ENCODE peak calls at places on chromosomes 4 and X, in five cellular contexts. G is mammary epithelial cell, E is tibial artery, D is Caco-2, N is colonic mucosa. L is an unnamed sample.

GRCh38 chr4:113960684-113961321 is 18.6 kb downstream of the ARSJ start:
- DNase-seq in N (no peak), E (no peak), D (peak; percentile 22), G (no peak), L (no peak)

GRCh38 chr4:38308728-38309315 is 348.6 kb downstream of the PTTG2 start:
- DNase-seq in E (no peak), N (no peak), D (no peak), G (peak; percentile 69), L (no peak)

GRCh38 chr4:39873823-39874222 is 103.9 kb downstream of the PDS5A start:
- DNase-seq in G (no peak), E (no peak), N (no peak), D (no peak), L (peak; percentile 15)

GRCh38 chr4:120948382-120948781 is 25.9 kb upstream of the PRDM5 start:
- DNase-seq in D (peak; percentile 55), G (peak; percentile 48), E (no peak), N (peak; percentile 23), L (no peak)

GRCh38 chrX:118884552-118885138 is 61.0 kb downstream of the ZCCHC12 start:
- DNase-seq in E (no peak), D (no peak), G (no peak), N (peak; percentile 38), L (no peak)

GRCh38 chr4:137819964-137820383 is 287.7 kb upstream of the PCDH18 start:
- DNase-seq in N (no peak), G (peak; percentile 57), D (peak; percentile 58), E (no peak), L (peak; percentile 61)

GRCh38 chrX:130805906-130806305 is 97.1 kb downstream of the ENOX2 start:
- DNase-seq in E (no peak), D (no peak), G (peak; percentile 38), N (no peak), L (no peak)

GRCh38 chr4:121796283-121796682 is 4.8 kb upstream of the EXOSC9 start:
- DNase-seq in D (no peak), E (no peak), N (no peak), G (no peak), L (no peak)

GRCh38 chrX:153934473-153935325 is at the start of gene NAA10:
- DNase-seq in G (peak; percentile 62), D (peak; percentile 81), E (peak; percentile 84), N (peak; percentile 69), L (peak; percentile 84)

GRCh38 chr4:121307441-121308327 is 73.1 kb downstream of the QRFPR start:
- DNase-seq in E (no peak), G (peak; percentile 63), N (peak; percentile 55), D (peak; percentile 62), L (peak; percentile 81)

GRCh38 chrX:45191820-45192409 is 8.8 kb downstream of the DIPK2B start:
- DNase-seq in E (no peak), G (no peak), N (no peak), D (no peak), L (no peak)

DNA sequence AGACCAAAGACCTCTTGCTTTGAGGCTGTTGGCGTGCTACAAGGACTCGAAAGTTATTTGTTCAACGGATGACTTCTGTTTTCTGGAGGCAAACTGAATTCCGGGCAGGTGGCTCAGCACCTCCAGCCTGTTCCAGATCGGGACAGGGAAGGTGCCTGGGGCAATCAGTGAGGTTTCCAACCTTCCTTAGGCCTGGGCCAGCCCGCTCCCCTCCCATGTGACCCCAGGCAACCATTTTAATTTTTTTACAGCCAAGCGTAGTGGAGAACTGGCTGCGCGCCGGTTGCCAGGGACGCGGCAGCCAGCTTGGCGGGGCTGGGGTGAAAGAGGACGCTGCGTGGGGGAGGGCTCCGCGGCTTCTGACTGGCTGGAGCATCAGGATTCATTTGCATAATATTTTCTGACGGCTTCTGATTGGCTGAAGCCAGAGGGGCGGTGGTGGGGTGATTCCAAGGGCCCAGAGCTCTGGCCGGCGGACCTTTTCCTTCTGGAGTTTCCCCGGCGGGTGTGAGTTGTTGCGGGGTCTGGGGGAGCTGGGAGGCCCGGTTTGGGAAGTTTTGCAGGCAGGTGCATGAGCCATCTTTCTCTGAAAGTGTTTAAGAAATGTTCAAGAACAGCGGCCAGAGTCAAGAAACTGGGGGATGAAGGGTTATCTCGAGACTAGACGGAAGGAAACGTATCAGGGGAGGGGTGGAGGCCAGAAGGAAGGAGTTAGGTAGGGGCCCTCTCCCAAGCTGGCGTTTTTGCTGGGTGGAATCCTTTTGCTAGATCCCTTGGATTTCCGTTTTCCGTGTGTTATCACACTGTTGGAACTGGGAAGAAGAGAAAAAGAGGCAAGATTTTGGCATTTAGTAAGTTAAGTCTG is at the start of gene MID1IP1:
- DNase-seq in N (peak; percentile 92), D (peak; percentile 89), G (peak; percentile 90), E (peak; percentile 95), L (no peak)
- H3K4me3 ChIP-seq in N (peak within 1 kb of the TSS; percentile 55), D (peak within 1 kb of the TSS; percentile 51), G (peak within 1 kb of the TSS; percentile 66), E (peak within 1 kb of the TSS; percentile 51), L (no peak within 1 kb of the TSS)

GRCh38 chrX:17654116-17654515 is 83.2 kb upstream of the SCML1 start:
- DNase-seq in D (no peak), G (no peak), N (no peak), E (no peak), L (peak; percentile 11)

GRCh38 chrX:17655232-17656034 is 81.9 kb upstream of the SCML1 start:
- DNase-seq in N (no peak), E (no peak), D (no peak), G (peak; percentile 21), L (no peak)

GRCh38 chrX:17656556-17656955 is 80.7 kb upstream of the SCML1 start:
- DNase-seq in N (no peak), G (no peak), E (no peak), D (no peak), L (no peak)

GRCh38 chrX:17656035-17656418 is 81.3 kb upstream of the SCML1 start:
- DNase-seq in N (no peak), G (no peak), E (no peak), D (no peak), L (no peak)
- H3K4me3 ChIP-seq in N (no peak overlapping the region), G (peak overlapping the region; percentile 26), E (peak overlapping the region; percentile 43), D (no peak overlapping the region), L (no peak overlapping the region)

DNA sequence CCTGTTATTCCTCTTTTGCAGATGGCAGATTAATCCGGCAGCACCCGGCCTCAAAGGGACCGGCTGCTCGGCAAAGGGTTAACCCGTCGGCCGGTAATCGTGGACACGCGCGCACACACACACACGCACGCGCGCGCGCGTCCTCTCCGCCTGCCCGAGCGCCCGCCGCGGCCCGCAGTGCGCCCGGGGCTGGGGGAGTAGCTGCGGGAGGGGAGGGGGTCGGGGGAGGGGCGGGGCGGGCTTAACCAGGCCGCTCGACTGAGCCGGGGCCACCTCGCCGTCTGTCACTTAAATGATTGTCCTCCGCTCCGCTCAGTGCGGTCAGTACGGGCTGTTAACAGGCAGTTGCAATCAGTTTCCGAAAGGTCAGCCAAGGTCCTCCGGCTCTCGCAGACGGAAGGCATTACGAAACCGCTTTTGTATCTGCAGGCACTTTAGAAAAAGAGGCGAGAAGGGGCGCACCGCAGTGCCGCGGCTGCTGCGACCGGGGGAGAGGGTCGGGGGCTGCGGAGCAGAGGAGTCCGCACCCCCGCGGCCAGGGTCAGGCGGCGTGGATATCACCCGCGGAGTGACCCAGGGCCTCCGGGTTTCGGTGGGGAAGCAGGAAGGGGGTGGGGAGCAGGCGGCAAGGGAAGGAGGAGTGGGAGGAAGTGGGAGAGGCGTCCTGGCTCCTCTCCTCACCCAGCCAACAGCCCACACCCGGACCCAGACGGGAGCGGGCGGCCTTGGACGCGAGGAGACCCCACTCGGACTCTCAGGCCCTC is 57.3 kb upstream of the BCOR start:
- DNase-seq in D (peak; percentile 71), E (peak; percentile 87), N (peak; percentile 61), G (no peak), L (peak; percentile 64)
- H3K4me3 ChIP-seq in D (peak overlapping the region; percentile 41), E (peak overlapping the region; percentile 53), N (peak overlapping the region; percentile 36), G (peak overlapping the region; percentile 16), L (peak overlapping the region; percentile 55)

DNA sequence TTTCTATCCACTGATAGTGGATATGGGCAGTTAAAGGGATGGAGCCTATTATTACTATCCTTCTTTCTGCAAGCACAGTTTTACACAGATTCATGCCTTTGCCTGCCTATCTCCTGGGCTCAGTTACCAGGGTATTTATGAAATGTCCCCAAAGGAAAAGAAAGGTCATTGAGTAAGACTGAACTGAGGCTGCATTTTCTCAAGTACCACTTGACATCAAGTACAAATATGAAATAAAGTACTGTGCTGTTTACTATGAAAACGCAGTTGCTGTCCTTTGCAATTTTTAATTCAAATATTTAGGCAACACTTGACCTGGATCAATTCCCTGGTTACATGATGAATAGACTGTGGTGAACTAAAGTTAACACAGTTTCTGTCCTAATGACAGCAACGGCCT is 23.5 kb upstream of the SPANXN4 start:
- DNase-seq in E (no peak), G (no peak), D (no peak), N (no peak), L (no peak)
- H3K4me3 ChIP-seq in E (no peak overlapping the region), G (no peak overlapping the region), D (no peak overlapping the region), N (no peak overlapping the region), L (no peak overlapping the region)

GRCh38 chrX:700936-701335 is 70.3 kb downstream of the SHOX start:
- DNase-seq in N (no peak), D (no peak), E (no peak), G (no peak), L (no peak)

GRCh38 chrX:703466-704210 is 73.0 kb downstream of the SHOX start:
- DNase-seq in D (no peak), G (no peak), E (no peak), N (no peak), L (no peak)

GRCh38 chrX:698246-698645 is 67.7 kb downstream of the SHOX start:
- DNase-seq in D (no peak), N (no peak), E (no peak), G (no peak), L (no peak)

DNA sequence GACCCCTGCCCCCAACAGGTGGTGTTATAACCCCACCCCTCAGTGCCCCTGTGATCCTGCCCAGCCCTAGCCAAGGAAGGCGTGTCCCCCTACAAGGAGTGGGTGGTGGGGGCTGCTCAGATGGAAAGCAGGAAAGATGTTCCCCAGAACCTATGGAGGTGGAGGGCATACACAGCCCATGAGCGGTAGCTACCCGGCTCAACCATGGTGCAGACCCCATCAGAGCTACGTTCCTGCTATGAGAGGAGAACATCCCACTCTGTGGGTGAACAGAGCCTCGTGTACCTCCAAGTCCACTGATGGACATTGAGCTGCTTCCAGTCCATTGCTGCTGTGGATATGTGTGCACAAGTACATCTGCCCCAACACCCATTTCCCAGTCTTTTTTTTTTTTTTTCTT is 71.1 kb downstream of the SHOX start:
- DNase-seq in G (no peak), E (no peak), D (no peak), N (no peak), L (no peak)
- H3K4me3 ChIP-seq in G (no peak overlapping the region), E (no peak overlapping the region), D (no peak overlapping the region), N (no peak overlapping the region), L (no peak overlapping the region)

GRCh38 chr4:102823464-102823863 is 3.9 kb downstream of the UBE2D3 start:
- DNase-seq in E (no peak), N (no peak), D (no peak), G (no peak), L (no peak)
- H3K4me3 ChIP-seq in E (peak overlapping the region; percentile 76), N (peak overlapping the region; percentile 82), D (no peak overlapping the region), G (peak overlapping the region; percentile 92), L (peak overlapping the region; percentile 92)

L was measured in GM12865.